ENCODE peak calls at places on chromosomes 6 and 20, in five cellular contexts. Y is mucosa of gallbladder; M is activated naive CD8-positive, alpha-beta T cell treated with anti-CD3 and anti-CD28 coated beads for 36 hours; C is neural progenitor cell; L is heart right ventricle. B is an unnamed sample.
A peak's percentile ranks its signal among the peaks of the same experiment; 100 is the strongest.

GRCh38 chr20:32508775-32509119 is 76.4 kb downstream of the NOL4L start:
- DNase-seq in Y (no peak), M (no peak), C (no peak), L (no peak), B (no peak)

GRCh38 chr20:14824996-14825395 is 487.6 kb upstream of the FLRT3 start:
- DNase-seq in Y (no peak), M (no peak), C (peak; percentile 65), L (no peak), B (no peak)

GRCh38 chr20:14951105-14951504 is 613.7 kb upstream of the FLRT3 start:
- DNase-seq in Y (no peak), M (no peak), C (no peak), L (no peak), B (no peak)

GRCh38 chr6:64280569-64280968 is 645.0 kb downstream of the PHF3 start:
- DNase-seq in Y (no peak), M (no peak), C (peak; percentile 57), L (no peak), B (no peak)

GRCh38 chr6:147808631-147809030 is 300.1 kb downstream of the SAMD5 start:
- DNase-seq in Y (no peak), M (no peak), C (no peak), L (no peak), B (no peak)

GRCh38 chr6:90610671-90611542 is 24.0 kb upstream of the MAP3K7 start:
- DNase-seq in Y (no peak), M (peak; percentile 53), C (peak; percentile 66), L (peak; percentile 53), B (no peak)

GRCh38 chr6:90770778-90771177 is 183.9 kb upstream of the MAP3K7 start:
- DNase-seq in Y (no peak), M (no peak), C (no peak), L (no peak), B (no peak)

GRCh38 chr6:149864578-149865535 is 698 bp upstream of the LRP11 start:
- DNase-seq in Y (peak; percentile 56), M (no peak), C (peak; percentile 60), L (no peak), B (no peak)

GRCh38 chr6:126444874-126445273 is 105.0 kb downstream of the CENPW start:
- DNase-seq in Y (no peak), M (no peak), C (no peak), L (no peak), B (no peak)

GRCh38 chr20:1327827-1328679 is 886 bp downstream of the SDCBP2 start:
- DNase-seq in Y (peak; percentile 29), M (no peak), C (no peak), L (no peak), B (peak; percentile 73)

GRCh38 chr6:44342052-44342451 is 398 bp upstream of the SPATS1 start:
- DNase-seq in Y (no peak), M (no peak), C (no peak), L (no peak), B (no peak)

GRCh38 chr6:155245871-155246270 is 17.9 kb upstream of the CLDN20 start:
- DNase-seq in Y (no peak), M (no peak), C (no peak), L (no peak), B (no peak)

GRCh38 chr6:158411998-158412397 is 99.7 kb downstream of the TULP4 start:
- DNase-seq in Y (no peak), M (no peak), C (no peak), L (no peak), B (no peak)

GRCh38 chr6:66740346-66740745 is 1033.3 kb upstream of the EYS start:
- DNase-seq in Y (no peak), M (no peak), C (no peak), L (no peak), B (no peak)

GRCh38 chr6:22732186-22732970 is 163.0 kb downstream of the HDGFL1 start:
- DNase-seq in Y (no peak), M (no peak), C (no peak), L (no peak), B (no peak)

GRCh38 chr20:50027611-50028105 is 44.9 kb downstream of the SNAI1 start:
- DNase-seq in Y (peak; percentile 29), M (no peak), C (no peak), L (peak; percentile 84), B (peak; percentile 95)

GRCh38 chr20:2729251-2729713 is 36.7 kb downstream of the EBF4 start:
- DNase-seq in Y (no peak), M (no peak), C (no peak), L (no peak), B (no peak)

GRCh38 chr6:111944541-111944940 is 71.3 kb upstream of the FYN start:
- DNase-seq in Y (no peak), M (no peak), C (no peak), L (no peak), B (no peak)

B was measured in osteocyte.